ENCODE peak calls at places on chromosomes 3 and 15, in six cellular contexts. I is neural crest cell, W is GM03348, A is cardiac fibroblast, U is ELR, D is ovary. X is an unnamed sample.

GRCh38 chr3:146968204-146968651 is 363.1 kb upstream of the PLSCR5 start:
- DNase-seq in I (no peak), D (no peak), U (peak), W (peak), A (peak), X (no peak)

GRCh38 chr15:40990789-40991188 is 37.5 kb downstream of the CHAC1 start:
- DNase-seq in W (no peak), D (no peak), U (no peak), I (no peak), A (no peak), X (no peak)

GRCh38 chr3:25662921-25663320 is 1.8 kb downstream of the TOP2B start:
- DNase-seq in A (no peak), D (no peak), W (peak), U (no peak), I (no peak), X (no peak)

GRCh38 chr3:100089802-100090668 is 24.3 kb downstream of the FILIP1L start:
- DNase-seq in U (peak), D (no peak), W (peak), A (peak), I (peak), X (no peak)

GRCh38 chr3:132641837-132642538 is 17.6 kb downstream of the ACAD11 start:
- DNase-seq in I (no peak), U (peak), A (peak), D (no peak), W (peak), X (no peak)

GRCh38 chr3:14989943-14990753 is 42.8 kb downstream of the NR2C2 start:
- DNase-seq in I (no peak), W (no peak), A (peak), D (no peak), U (no peak), X (peak)

GRCh38 chr3:14144423-14145075 is 19.7 kb downstream of the TMEM43 start:
- DNase-seq in A (peak), I (no peak), D (peak), W (peak), U (peak), X (peak)

GRCh38 chr15:85379403-85380131 is 836 bp upstream of the AKAP13 start:
- DNase-seq in A (no peak), U (peak), D (no peak), W (peak), I (no peak), X (no peak)

GRCh38 chr15:32959077-32959476 is 235.4 kb downstream of the FMN1 start:
- DNase-seq in I (no peak), D (no peak), W (peak), A (peak), U (peak), X (no peak)

GRCh38 chr3:97530689-97531088 is 233.9 kb upstream of the ARL6 start:
- DNase-seq in A (no peak), U (no peak), W (no peak), I (no peak), D (no peak), X (no peak)

GRCh38 chr3:17065315-17065714 is 180.6 kb downstream of the PLCL2 start:
- DNase-seq in U (no peak), D (no peak), I (no peak), A (no peak), W (no peak), X (no peak)

GRCh38 chr3:178226094-178226493 is 310.1 kb upstream of the KCNMB2 start:
- DNase-seq in A (no peak), U (no peak), W (no peak), D (no peak), I (no peak), X (no peak)

GRCh38 chr3:110810356-110810755 is 261.3 kb upstream of the NECTIN3 start:
- DNase-seq in A (peak), D (no peak), W (no peak), U (peak), I (no peak), X (no peak)